ENCODE peak calls at places on chromosomes 6 and 20, in four cellular contexts. One of them, this sample, is unnamed.

GRCh38 chr6:83442752-83443151 is 11.9 kb upstream of the ME1 start:
- DNase-seq in PC-9: no peak
- DNase-seq in naive thymus-derived CD8-positive, alpha-beta T cell: no peak
- DNase-seq in stimulated activated CD8-positive, alpha-beta memory T cell treated with anti-CD3 and anti-CD28 coated beads, Interleukin-15, amount 100 ng/mL, for 24 hours: no peak
- DNase-seq in this sample: peak

GRCh38 chr6:100810015-100810414 is 71.1 kb downstream of the ASCC3 start:
- DNase-seq in stimulated activated CD8-positive, alpha-beta memory T cell treated with anti-CD3 and anti-CD28 coated beads, Interleukin-15, amount 100 ng/mL, for 24 hours: no peak
- DNase-seq in naive thymus-derived CD8-positive, alpha-beta T cell: no peak
- DNase-seq in PC-9: no peak
- DNase-seq in this sample: no peak

GRCh38 chr6:40932366-40932765 is 106.7 kb downstream of the UNC5CL start:
- DNase-seq in naive thymus-derived CD8-positive, alpha-beta T cell: no peak
- DNase-seq in stimulated activated CD8-positive, alpha-beta memory T cell treated with anti-CD3 and anti-CD28 coated beads, Interleukin-15, amount 100 ng/mL, for 24 hours: no peak
- DNase-seq in PC-9: no peak
- DNase-seq in this sample: no peak

GRCh38 chr6:14975124-14975815 is 270.6 kb upstream of the JARID2 start:
- DNase-seq in stimulated activated CD8-positive, alpha-beta memory T cell treated with anti-CD3 and anti-CD28 coated beads, Interleukin-15, amount 100 ng/mL, for 24 hours: no peak
- DNase-seq in naive thymus-derived CD8-positive, alpha-beta T cell: no peak
- DNase-seq in PC-9: no peak
- DNase-seq in this sample: peak

GRCh38 chr20:7144464-7144863 is 377.0 kb downstream of the BMP2 start:
- DNase-seq in stimulated activated CD8-positive, alpha-beta memory T cell treated with anti-CD3 and anti-CD28 coated beads, Interleukin-15, amount 100 ng/mL, for 24 hours: no peak
- DNase-seq in PC-9: no peak
- DNase-seq in naive thymus-derived CD8-positive, alpha-beta T cell: no peak
- DNase-seq in this sample: no peak

GRCh38 chr6:127118505-127119360 is at the start of gene RSPO3:
- DNase-seq in naive thymus-derived CD8-positive, alpha-beta T cell: no peak
- DNase-seq in stimulated activated CD8-positive, alpha-beta memory T cell treated with anti-CD3 and anti-CD28 coated beads, Interleukin-15, amount 100 ng/mL, for 24 hours: no peak
- DNase-seq in PC-9: peak
- DNase-seq in this sample: peak

GRCh38 chr6:15331629-15332241 is 85.9 kb downstream of the JARID2 start:
- DNase-seq in PC-9: no peak
- DNase-seq in naive thymus-derived CD8-positive, alpha-beta T cell: no peak
- DNase-seq in stimulated activated CD8-positive, alpha-beta memory T cell treated with anti-CD3 and anti-CD28 coated beads, Interleukin-15, amount 100 ng/mL, for 24 hours: no peak
- DNase-seq in this sample: no peak

GRCh38 chr6:27839303-27840081 is 72.7 kb downstream of the OR2B2 start:
- DNase-seq in stimulated activated CD8-positive, alpha-beta memory T cell treated with anti-CD3 and anti-CD28 coated beads, Interleukin-15, amount 100 ng/mL, for 24 hours: no peak
- DNase-seq in naive thymus-derived CD8-positive, alpha-beta T cell: no peak
- DNase-seq in PC-9: no peak
- DNase-seq in this sample: peak

GRCh38 chr6:110518281-110518623 is 41.8 kb upstream of the SLC22A16 start:
- DNase-seq in PC-9: no peak
- DNase-seq in naive thymus-derived CD8-positive, alpha-beta T cell: no peak
- DNase-seq in stimulated activated CD8-positive, alpha-beta memory T cell treated with anti-CD3 and anti-CD28 coated beads, Interleukin-15, amount 100 ng/mL, for 24 hours: no peak
- DNase-seq in this sample: peak

GRCh38 chr6:27608916-27609883 is 136.3 kb upstream of the ZNF184 start:
- DNase-seq in PC-9: peak
- DNase-seq in naive thymus-derived CD8-positive, alpha-beta T cell: no peak
- DNase-seq in stimulated activated CD8-positive, alpha-beta memory T cell treated with anti-CD3 and anti-CD28 coated beads, Interleukin-15, amount 100 ng/mL, for 24 hours: no peak
- DNase-seq in this sample: peak

GRCh38 chr6:42340516-42340915 is 111.2 kb downstream of the TRERF1 start:
- DNase-seq in stimulated activated CD8-positive, alpha-beta memory T cell treated with anti-CD3 and anti-CD28 coated beads, Interleukin-15, amount 100 ng/mL, for 24 hours: no peak
- DNase-seq in PC-9: no peak
- DNase-seq in naive thymus-derived CD8-positive, alpha-beta T cell: no peak
- DNase-seq in this sample: no peak

GRCh38 chr6:30647039-30647801 is at the start of gene C6orf136:
- DNase-seq in PC-9: peak
- DNase-seq in naive thymus-derived CD8-positive, alpha-beta T cell: peak
- DNase-seq in stimulated activated CD8-positive, alpha-beta memory T cell treated with anti-CD3 and anti-CD28 coated beads, Interleukin-15, amount 100 ng/mL, for 24 hours: peak
- DNase-seq in this sample: peak

GRCh38 chr6:5248302-5249098 is 12.2 kb downstream of the LYRM4 start:
- DNase-seq in naive thymus-derived CD8-positive, alpha-beta T cell: no peak
- DNase-seq in PC-9: peak
- DNase-seq in stimulated activated CD8-positive, alpha-beta memory T cell treated with anti-CD3 and anti-CD28 coated beads, Interleukin-15, amount 100 ng/mL, for 24 hours: no peak
- DNase-seq in this sample: no peak

GRCh38 chr20:50691585-50692552 is 527 bp upstream of the RIPOR3 start:
- DNase-seq in naive thymus-derived CD8-positive, alpha-beta T cell: no peak
- DNase-seq in PC-9: no peak
- DNase-seq in stimulated activated CD8-positive, alpha-beta memory T cell treated with anti-CD3 and anti-CD28 coated beads, Interleukin-15, amount 100 ng/mL, for 24 hours: no peak
- DNase-seq in this sample: peak

GRCh38 chr20:48734104-48734749 is 93.6 kb downstream of the PREX1 start:
- DNase-seq in naive thymus-derived CD8-positive, alpha-beta T cell: no peak
- DNase-seq in stimulated activated CD8-positive, alpha-beta memory T cell treated with anti-CD3 and anti-CD28 coated beads, Interleukin-15, amount 100 ng/mL, for 24 hours: no peak
- DNase-seq in PC-9: peak
- DNase-seq in this sample: no peak

GRCh38 chr6:154156135-154156948 is 117.3 kb downstream of the OPRM1 start:
- DNase-seq in PC-9: peak
- DNase-seq in naive thymus-derived CD8-positive, alpha-beta T cell: peak
- DNase-seq in stimulated activated CD8-positive, alpha-beta memory T cell treated with anti-CD3 and anti-CD28 coated beads, Interleukin-15, amount 100 ng/mL, for 24 hours: no peak
- DNase-seq in this sample: peak

GRCh38 chr6:35765739-35766138 is 10.7 kb upstream of the CLPSL2 start:
- DNase-seq in PC-9: no peak
- DNase-seq in naive thymus-derived CD8-positive, alpha-beta T cell: no peak
- DNase-seq in stimulated activated CD8-positive, alpha-beta memory T cell treated with anti-CD3 and anti-CD28 coated beads, Interleukin-15, amount 100 ng/mL, for 24 hours: no peak
- DNase-seq in this sample: no peak

GRCh38 chr6:137881522-137881886 is 14.4 kb downstream of the TNFAIP3 start:
- DNase-seq in naive thymus-derived CD8-positive, alpha-beta T cell: no peak
- DNase-seq in PC-9: no peak
- DNase-seq in stimulated activated CD8-positive, alpha-beta memory T cell treated with anti-CD3 and anti-CD28 coated beads, Interleukin-15, amount 100 ng/mL, for 24 hours: no peak
- DNase-seq in this sample: no peak

GRCh38 chr6:89311853-89312531 is 3.1 kb downstream of the GABRR2 start:
- DNase-seq in stimulated activated CD8-positive, alpha-beta memory T cell treated with anti-CD3 and anti-CD28 coated beads, Interleukin-15, amount 100 ng/mL, for 24 hours: no peak
- DNase-seq in PC-9: no peak
- DNase-seq in naive thymus-derived CD8-positive, alpha-beta T cell: no peak
- DNase-seq in this sample: peak

GRCh38 chr6:41252401-41252800 is 24.3 kb downstream of the TREML4 start:
- DNase-seq in PC-9: no peak
- DNase-seq in naive thymus-derived CD8-positive, alpha-beta T cell: no peak
- DNase-seq in stimulated activated CD8-positive, alpha-beta memory T cell treated with anti-CD3 and anti-CD28 coated beads, Interleukin-15, amount 100 ng/mL, for 24 hours: no peak
- DNase-seq in this sample: no peak

GRCh38 chr20:13996265-13996664 is 949 bp downstream of the MACROD2 start:
- DNase-seq in stimulated activated CD8-positive, alpha-beta memory T cell treated with anti-CD3 and anti-CD28 coated beads, Interleukin-15, amount 100 ng/mL, for 24 hours: no peak
- DNase-seq in naive thymus-derived CD8-positive, alpha-beta T cell: no peak
- DNase-seq in PC-9: no peak
- DNase-seq in this sample: no peak

GRCh38 chr20:12173333-12173732 is 255.6 kb downstream of the BTBD3 start:
- DNase-seq in naive thymus-derived CD8-positive, alpha-beta T cell: no peak
- DNase-seq in PC-9: no peak
- DNase-seq in stimulated activated CD8-positive, alpha-beta memory T cell treated with anti-CD3 and anti-CD28 coated beads, Interleukin-15, amount 100 ng/mL, for 24 hours: no peak
- DNase-seq in this sample: no peak

GRCh38 chr20:58224974-58225373 is 3.5 kb downstream of the ANKRD60 start:
- DNase-seq in PC-9: no peak
- DNase-seq in stimulated activated CD8-positive, alpha-beta memory T cell treated with anti-CD3 and anti-CD28 coated beads, Interleukin-15, amount 100 ng/mL, for 24 hours: no peak
- DNase-seq in naive thymus-derived CD8-positive, alpha-beta T cell: no peak
- DNase-seq in this sample: peak

GRCh38 chr6:151402228-151402627 is 10.9 kb upstream of the ZBTB2 start:
- DNase-seq in naive thymus-derived CD8-positive, alpha-beta T cell: no peak
- DNase-seq in stimulated activated CD8-positive, alpha-beta memory T cell treated with anti-CD3 and anti-CD28 coated beads, Interleukin-15, amount 100 ng/mL, for 24 hours: no peak
- DNase-seq in PC-9: no peak
- DNase-seq in this sample: no peak

GRCh38 chr6:146265051-146265450 is 236.2 kb downstream of the GRM1 start:
- DNase-seq in naive thymus-derived CD8-positive, alpha-beta T cell: no peak
- DNase-seq in stimulated activated CD8-positive, alpha-beta memory T cell treated with anti-CD3 and anti-CD28 coated beads, Interleukin-15, amount 100 ng/mL, for 24 hours: no peak
- DNase-seq in PC-9: no peak
- DNase-seq in this sample: peak

GRCh38 chr6:617485-618100 is 39.3 kb downstream of the HUS1B start:
- DNase-seq in PC-9: no peak
- DNase-seq in naive thymus-derived CD8-positive, alpha-beta T cell: no peak
- DNase-seq in stimulated activated CD8-positive, alpha-beta memory T cell treated with anti-CD3 and anti-CD28 coated beads, Interleukin-15, amount 100 ng/mL, for 24 hours: no peak
- DNase-seq in this sample: no peak

GRCh38 chr6:44042261-44043035 is 84.8 kb downstream of the MRPL14 start:
- DNase-seq in PC-9: no peak
- DNase-seq in naive thymus-derived CD8-positive, alpha-beta T cell: no peak
- DNase-seq in stimulated activated CD8-positive, alpha-beta memory T cell treated with anti-CD3 and anti-CD28 coated beads, Interleukin-15, amount 100 ng/mL, for 24 hours: no peak
- DNase-seq in this sample: no peak

This sample was measured in AG10803.